ENCODE peak calls at places on chromosomes 11 and 22, in nine cellular contexts. One of them, this sample, is unnamed.

GRCh38 chr11:84924290-84924689 is 702.9 kb downstream of the DLG2 start:
- DNase-seq in tibial nerve: no peak
- DNase-seq in NCI-H2029: no peak
- DNase-seq in amniotic stem cell: no peak
- DNase-seq in substantia nigra: no peak
- DNase-seq in GM03348: no peak
- DNase-seq in Calu3: no peak
- DNase-seq in NCI-H1105: no peak
- DNase-seq in lower leg skin: no peak
- DNase-seq in this sample: no peak

GRCh38 chr22:30445438-30445936 is 19.9 kb downstream of the MTFP1 start:
- DNase-seq in tibial nerve: no peak
- DNase-seq in NCI-H2029: no peak
- DNase-seq in amniotic stem cell: no peak
- DNase-seq in substantia nigra: no peak
- DNase-seq in GM03348: no peak
- DNase-seq in Calu3: no peak
- DNase-seq in NCI-H1105: no peak
- DNase-seq in lower leg skin: no peak
- DNase-seq in this sample: no peak

GRCh38 chr22:49400866-49401598 is 426.6 kb downstream of the BRD1 start:
- DNase-seq in tibial nerve: no peak
- DNase-seq in NCI-H2029: no peak
- DNase-seq in amniotic stem cell: no peak
- DNase-seq in substantia nigra: no peak
- DNase-seq in GM03348: no peak
- DNase-seq in Calu3: no peak
- DNase-seq in NCI-H1105: no peak
- DNase-seq in lower leg skin: no peak
- DNase-seq in this sample: no peak

GRCh38 chr22:43749473-43749872 is 62.6 kb downstream of the EFCAB6 start:
- DNase-seq in tibial nerve: no peak
- DNase-seq in NCI-H2029: no peak
- DNase-seq in amniotic stem cell: no peak
- DNase-seq in substantia nigra: no peak
- DNase-seq in GM03348: no peak
- DNase-seq in Calu3: no peak
- DNase-seq in NCI-H1105: no peak
- DNase-seq in lower leg skin: no peak
- DNase-seq in this sample: no peak

GRCh38 chr11:9774591-9775392 is 110.9 kb downstream of the SWAP70 start:
- DNase-seq in tibial nerve: no peak
- DNase-seq in NCI-H2029: no peak
- DNase-seq in amniotic stem cell: peak
- DNase-seq in substantia nigra: no peak
- DNase-seq in GM03348: peak
- DNase-seq in Calu3: no peak
- DNase-seq in NCI-H1105: no peak
- DNase-seq in lower leg skin: peak
- DNase-seq in this sample: peak

GRCh38 chr22:36564422-36565151 is 35.6 kb upstream of the EIF3D start:
- DNase-seq in tibial nerve: no peak
- DNase-seq in NCI-H2029: no peak
- DNase-seq in amniotic stem cell: no peak
- DNase-seq in substantia nigra: no peak
- DNase-seq in GM03348: no peak
- DNase-seq in Calu3: no peak
- DNase-seq in NCI-H1105: no peak
- DNase-seq in lower leg skin: no peak
- DNase-seq in this sample: no peak

GRCh38 chr11:20051783-20052399 is 108.4 kb downstream of the DBX1 start:
- DNase-seq in tibial nerve: no peak
- DNase-seq in NCI-H2029: no peak
- DNase-seq in amniotic stem cell: no peak
- DNase-seq in substantia nigra: no peak
- DNase-seq in GM03348: no peak
- DNase-seq in Calu3: no peak
- DNase-seq in NCI-H1105: no peak
- DNase-seq in lower leg skin: no peak
- DNase-seq in this sample: no peak

GRCh38 chr11:42023267-42023666 is 563.8 kb upstream of the LRRC4C start:
- DNase-seq in tibial nerve: no peak
- DNase-seq in NCI-H2029: no peak
- DNase-seq in amniotic stem cell: no peak
- DNase-seq in substantia nigra: no peak
- DNase-seq in GM03348: no peak
- DNase-seq in Calu3: no peak
- DNase-seq in NCI-H1105: no peak
- DNase-seq in lower leg skin: no peak
- DNase-seq in this sample: no peak

GRCh38 chr11:65058419-65059054 is at the start of gene NAALADL1:
- DNase-seq in tibial nerve: no peak
- DNase-seq in NCI-H2029: no peak
- DNase-seq in amniotic stem cell: no peak
- DNase-seq in substantia nigra: no peak
- DNase-seq in GM03348: no peak
- DNase-seq in Calu3: no peak
- DNase-seq in NCI-H1105: no peak
- DNase-seq in lower leg skin: no peak
- DNase-seq in this sample: no peak

GRCh38 chr11:119178166-119178680 is 7.1 kb upstream of the NHERF4 start:
- DNase-seq in tibial nerve: no peak
- DNase-seq in NCI-H2029: no peak
- DNase-seq in amniotic stem cell: no peak
- DNase-seq in substantia nigra: no peak
- DNase-seq in GM03348: no peak
- DNase-seq in Calu3: no peak
- DNase-seq in NCI-H1105: no peak
- DNase-seq in lower leg skin: no peak
- DNase-seq in this sample: no peak

GRCh38 chr11:5625281-5625680 is 480 bp downstream of the TRIM34 start:
- DNase-seq in tibial nerve: no peak
- DNase-seq in NCI-H2029: no peak
- DNase-seq in amniotic stem cell: no peak
- DNase-seq in substantia nigra: no peak
- DNase-seq in GM03348: no peak
- DNase-seq in Calu3: no peak
- DNase-seq in NCI-H1105: no peak
- DNase-seq in lower leg skin: no peak
- DNase-seq in this sample: no peak

GRCh38 chr11:64594159-64594939 is 3.3 kb downstream of the SLC22A12 start:
- DNase-seq in tibial nerve: no peak
- DNase-seq in NCI-H2029: no peak
- DNase-seq in amniotic stem cell: no peak
- DNase-seq in substantia nigra: no peak
- DNase-seq in GM03348: no peak
- DNase-seq in Calu3: no peak
- DNase-seq in NCI-H1105: no peak
- DNase-seq in lower leg skin: no peak
- DNase-seq in this sample: no peak

GRCh38 chr22:50208430-50208938 is 7.7 kb downstream of the SELENOO start:
- DNase-seq in tibial nerve: no peak
- DNase-seq in NCI-H2029: no peak
- DNase-seq in amniotic stem cell: no peak
- DNase-seq in substantia nigra: no peak
- DNase-seq in GM03348: no peak
- DNase-seq in Calu3: no peak
- DNase-seq in NCI-H1105: no peak
- DNase-seq in lower leg skin: no peak
- DNase-seq in this sample: no peak

GRCh38 chr11:73784080-73784634 is 3.5 kb upstream of the MRPL48 start:
- DNase-seq in tibial nerve: no peak
- DNase-seq in NCI-H2029: no peak
- DNase-seq in amniotic stem cell: no peak
- DNase-seq in substantia nigra: no peak
- DNase-seq in GM03348: no peak
- DNase-seq in Calu3: peak
- DNase-seq in NCI-H1105: no peak
- DNase-seq in lower leg skin: no peak
- DNase-seq in this sample: peak

GRCh38 chr11:73439002-73439843 is 63.0 kb downstream of the RELT start:
- DNase-seq in tibial nerve: no peak
- DNase-seq in NCI-H2029: no peak
- DNase-seq in amniotic stem cell: no peak
- DNase-seq in substantia nigra: peak
- DNase-seq in GM03348: peak
- DNase-seq in Calu3: no peak
- DNase-seq in NCI-H1105: no peak
- DNase-seq in lower leg skin: no peak
- DNase-seq in this sample: peak

GRCh38 chr11:102449651-102450570 is 2.7 kb downstream of the TMEM123 start:
- DNase-seq in tibial nerve: no peak
- DNase-seq in NCI-H2029: no peak
- DNase-seq in amniotic stem cell: no peak
- DNase-seq in substantia nigra: no peak
- DNase-seq in GM03348: no peak
- DNase-seq in Calu3: no peak
- DNase-seq in NCI-H1105: no peak
- DNase-seq in lower leg skin: no peak
- DNase-seq in this sample: no peak

GRCh38 chr22:27719535-27720227 is 81.9 kb downstream of the MN1 start:
- DNase-seq in tibial nerve: no peak
- DNase-seq in NCI-H2029: no peak
- DNase-seq in amniotic stem cell: no peak
- DNase-seq in substantia nigra: peak
- DNase-seq in GM03348: peak
- DNase-seq in Calu3: no peak
- DNase-seq in NCI-H1105: peak
- DNase-seq in lower leg skin: peak
- DNase-seq in this sample: peak

GRCh38 chr11:10428453-10428852 is 26.6 kb upstream of the AMPD3 start:
- DNase-seq in tibial nerve: no peak
- DNase-seq in NCI-H2029: no peak
- DNase-seq in amniotic stem cell: no peak
- DNase-seq in substantia nigra: no peak
- DNase-seq in GM03348: no peak
- DNase-seq in Calu3: no peak
- DNase-seq in NCI-H1105: no peak
- DNase-seq in lower leg skin: no peak
- DNase-seq in this sample: no peak